ENCODE peak calls at places on chromosomes 11 and 22, in four cellular contexts. One of them, this sample, is unnamed.

GRCh38 chr22:41517172-41518047 is 26.9 kb downstream of the POLR3H start:
- DNase-seq in NCI-H460: peak; percentile 47
- DNase-seq in ascending aorta: no peak
- DNase-seq in germinal center: no peak
- DNase-seq in this sample: peak; percentile 73

GRCh38 chr11:10594407-10594806 is 25.9 kb upstream of the LYVE1 start:
- DNase-seq in NCI-H460: no peak
- DNase-seq in ascending aorta: no peak
- DNase-seq in germinal center: no peak
- DNase-seq in this sample: no peak

GRCh38 chr11:65743928-65744698 is 23.5 kb upstream of the RNASEH2C start:
- DNase-seq in NCI-H460: peak; percentile 46
- DNase-seq in ascending aorta: no peak
- DNase-seq in germinal center: no peak
- DNase-seq in this sample: peak; percentile 51

GRCh38 chr11:100980156-100980555 is 149.5 kb downstream of the PGR start:
- DNase-seq in NCI-H460: peak; percentile 1
- DNase-seq in ascending aorta: no peak
- DNase-seq in germinal center: no peak
- DNase-seq in this sample: peak; percentile 22

GRCh38 chr11:61297741-61298140 is 2.6 kb upstream of the VWCE start:
- DNase-seq in NCI-H460: no peak
- DNase-seq in ascending aorta: no peak
- DNase-seq in germinal center: no peak
- DNase-seq in this sample: peak; percentile 53

GRCh38 chr22:19040581-19041402 is 81.4 kb downstream of the DGCR2 start:
- DNase-seq in NCI-H460: no peak
- DNase-seq in ascending aorta: no peak
- DNase-seq in germinal center: no peak
- DNase-seq in this sample: no peak

GRCh38 chr11:94740083-94740974 is 27.8 kb upstream of the AMOTL1 start:
- DNase-seq in NCI-H460: no peak
- DNase-seq in ascending aorta: no peak
- DNase-seq in germinal center: peak; percentile 24
- DNase-seq in this sample: no peak

GRCh38 chr22:32589007-32589406 is 114.4 kb downstream of the FBXO7 start:
- DNase-seq in NCI-H460: no peak
- DNase-seq in ascending aorta: no peak
- DNase-seq in germinal center: no peak
- DNase-seq in this sample: no peak

GRCh38 chr11:97963528-97964331 is 1057.0 kb upstream of the CNTN5 start:
- DNase-seq in NCI-H460: no peak
- DNase-seq in ascending aorta: no peak
- DNase-seq in germinal center: no peak
- DNase-seq in this sample: no peak

GRCh38 chr11:78586452-78587046 is 11.9 kb upstream of the NARS2 start:
- DNase-seq in NCI-H460: peak; percentile 15
- DNase-seq in ascending aorta: no peak
- DNase-seq in germinal center: peak; percentile 41
- DNase-seq in this sample: no peak

GRCh38 chr11:74417860-74418508 is 19.8 kb upstream of the PGM2L1 start:
- DNase-seq in NCI-H460: no peak
- DNase-seq in ascending aorta: no peak
- DNase-seq in germinal center: no peak
- DNase-seq in this sample: no peak

GRCh38 chr22:42344391-42344861 is 74.0 kb upstream of the TCF20 start:
- DNase-seq in NCI-H460: no peak
- DNase-seq in ascending aorta: no peak
- DNase-seq in germinal center: no peak
- DNase-seq in this sample: no peak

GRCh38 chr22:50299724-50300619 is 7.5 kb downstream of the PLXNB2 start:
- DNase-seq in NCI-H460: no peak
- DNase-seq in ascending aorta: no peak
- DNase-seq in germinal center: peak; percentile 22
- DNase-seq in this sample: no peak

GRCh38 chr11:3882671-3883070 is 27.2 kb downstream of the STIM1 start:
- DNase-seq in NCI-H460: no peak
- DNase-seq in ascending aorta: no peak
- DNase-seq in germinal center: no peak
- DNase-seq in this sample: no peak

GRCh38 chr11:70595452-70595851 is 197.1 kb downstream of the CTTN start:
- DNase-seq in NCI-H460: no peak
- DNase-seq in ascending aorta: no peak
- DNase-seq in germinal center: no peak
- DNase-seq in this sample: no peak

GRCh38 chr11:126327280-126328000 is 23.6 kb downstream of the DCPS start:
- DNase-seq in NCI-H460: no peak
- DNase-seq in ascending aorta: no peak
- DNase-seq in germinal center: no peak
- DNase-seq in this sample: no peak

GRCh38 chr22:21816787-21817496 is 50.5 kb downstream of the MAPK1 start:
- DNase-seq in NCI-H460: peak; percentile 8
- DNase-seq in ascending aorta: no peak
- DNase-seq in germinal center: peak; percentile 79
- DNase-seq in this sample: peak; percentile 46

GRCh38 chr11:1302041-1302460 is 7.4 kb downstream of the TOLLIP start:
- DNase-seq in NCI-H460: no peak
- DNase-seq in ascending aorta: no peak
- DNase-seq in germinal center: no peak
- DNase-seq in this sample: no peak

GRCh38 chr22:32511776-32512175 is 37.2 kb downstream of the FBXO7 start:
- DNase-seq in NCI-H460: no peak
- DNase-seq in ascending aorta: no peak
- DNase-seq in germinal center: no peak
- DNase-seq in this sample: no peak

GRCh38 chr11:88508808-88509581 is 171.5 kb upstream of the CTSC start:
- DNase-seq in NCI-H460: no peak
- DNase-seq in ascending aorta: no peak
- DNase-seq in germinal center: no peak
- DNase-seq in this sample: no peak

GRCh38 chr11:10590516-10590915 is 22.1 kb upstream of the LYVE1 start:
- DNase-seq in NCI-H460: no peak
- DNase-seq in ascending aorta: no peak
- DNase-seq in germinal center: no peak
- DNase-seq in this sample: no peak

GRCh38 chr11:43517518-43517917 is 158.8 kb downstream of the TTC17 start:
- DNase-seq in NCI-H460: no peak
- DNase-seq in ascending aorta: no peak
- DNase-seq in germinal center: no peak
- DNase-seq in this sample: no peak

GRCh38 chr11:111303476-111303875 is 5.1 kb downstream of the POU2AF3 start:
- DNase-seq in NCI-H460: no peak
- DNase-seq in ascending aorta: no peak
- DNase-seq in germinal center: no peak
- DNase-seq in this sample: no peak

GRCh38 chr22:37932821-37933578 is 20.4 kb downstream of the C22orf23 start:
- DNase-seq in NCI-H460: no peak
- DNase-seq in ascending aorta: no peak
- DNase-seq in germinal center: no peak
- DNase-seq in this sample: no peak

GRCh38 chr11:130049260-130049659 is 20.4 kb upstream of the APLP2 start:
- DNase-seq in NCI-H460: no peak
- DNase-seq in ascending aorta: no peak
- DNase-seq in germinal center: no peak
- DNase-seq in this sample: no peak

GRCh38 chr22:35334010-35334409 is 34.3 kb downstream of the TOM1 start:
- DNase-seq in NCI-H460: no peak
- DNase-seq in ascending aorta: no peak
- DNase-seq in germinal center: peak; percentile 46
- DNase-seq in this sample: no peak

GRCh38 chr22:37018815-37019308 is 385 bp downstream of the TST start:
- DNase-seq in NCI-H460: no peak
- DNase-seq in ascending aorta: peak; percentile 19
- DNase-seq in germinal center: no peak
- DNase-seq in this sample: peak; percentile 41

GRCh38 chr11:118106789-118107335 is 20.1 kb upstream of the SMIM35 start:
- DNase-seq in NCI-H460: no peak
- DNase-seq in ascending aorta: no peak
- DNase-seq in germinal center: no peak
- DNase-seq in this sample: peak; percentile 19

GRCh38 chr11:121082670-121083069 is 18.4 kb upstream of the TECTA start:
- DNase-seq in NCI-H460: no peak
- DNase-seq in ascending aorta: no peak
- DNase-seq in germinal center: no peak
- DNase-seq in this sample: no peak

GRCh38 chr11:10413268-10413667 is 41.8 kb upstream of the AMPD3 start:
- DNase-seq in NCI-H460: no peak
- DNase-seq in ascending aorta: no peak
- DNase-seq in germinal center: no peak
- DNase-seq in this sample: no peak

GRCh38 chr11:105297463-105297862 is 157.9 kb upstream of the CARD18 start:
- DNase-seq in NCI-H460: no peak
- DNase-seq in ascending aorta: no peak
- DNase-seq in germinal center: no peak
- DNase-seq in this sample: peak; percentile 31

GRCh38 chr11:35009191-35009940 is 92.9 kb downstream of the PDHX start:
- DNase-seq in NCI-H460: no peak
- DNase-seq in ascending aorta: no peak
- DNase-seq in germinal center: no peak
- DNase-seq in this sample: peak; percentile 39

GRCh38 chr11:65417702-65418430 is 4.7 kb upstream of the NEAT1 start:
- DNase-seq in NCI-H460: no peak
- DNase-seq in ascending aorta: no peak
- DNase-seq in germinal center: peak; percentile 64
- DNase-seq in this sample: no peak

GRCh38 chr11:32154275-32154674 is 63.4 kb downstream of the RCN1 start:
- DNase-seq in NCI-H460: no peak
- DNase-seq in ascending aorta: no peak
- DNase-seq in germinal center: no peak
- DNase-seq in this sample: peak; percentile 20

GRCh38 chr11:67016550-67016949 is 6.4 kb upstream of the SYT12 start:
- DNase-seq in NCI-H460: no peak
- DNase-seq in ascending aorta: no peak
- DNase-seq in germinal center: no peak
- DNase-seq in this sample: no peak

GRCh38 chr22:48320671-48321515 is 1506.8 kb downstream of the BRD1 start:
- DNase-seq in NCI-H460: no peak
- DNase-seq in ascending aorta: no peak
- DNase-seq in germinal center: no peak
- DNase-seq in this sample: no peak

GRCh38 chr11:121841487-121842167 is 274.4 kb downstream of the BLID start:
- DNase-seq in NCI-H460: no peak
- DNase-seq in ascending aorta: no peak
- DNase-seq in germinal center: no peak
- DNase-seq in this sample: peak; percentile 17

GRCh38 chr11:29312817-29313216 is 704.0 kb downstream of the KCNA4 start:
- DNase-seq in NCI-H460: no peak
- DNase-seq in ascending aorta: no peak
- DNase-seq in germinal center: no peak
- DNase-seq in this sample: no peak